ENCODE peak calls at places on chromosome 16, in four cellular contexts. K, T, I and B are unnamed samples.
A peak's percentile ranks its signal among the peaks of the same experiment; 100 is the strongest.

GRCh38 chr16:10862432-10862831 is 14.6 kb upstream of the CIITA start:
- DNase-seq in K (no peak), T (no peak), I (no peak), B (no peak)

GRCh38 chr16:65312071-65312470 is 190.2 kb upstream of the CDH11 start:
- DNase-seq in K (no peak), T (no peak), I (no peak), B (no peak)

GRCh38 chr16:70571623-70572022 is 48.0 kb downstream of the SF3B3 start:
- DNase-seq in K (no peak), T (no peak), I (no peak), B (no peak)

GRCh38 chr16:77905356-77905920 is 116.9 kb upstream of the CLEC3A start:
- DNase-seq in K (no peak), T (no peak), I (no peak), B (no peak)

GRCh38 chr16:86661715-86662114 is 83.4 kb downstream of the FOXL1 start:
- DNase-seq in K (no peak), T (no peak), I (no peak), B (no peak)

GRCh38 chr16:23505180-23505665 is 5.1 kb downstream of the GGA2 start:
- DNase-seq in K (no peak), T (no peak), I (no peak), B (no peak)

GRCh38 chr16:70594569-70594968 is 51.8 kb upstream of the IL34 start:
- DNase-seq in K (no peak), T (no peak), I (no peak), B (no peak)

GRCh38 chr16:58460219-58460610 is 39.7 kb upstream of the NDRG4 start:
- DNase-seq in K (no peak), T (no peak), I (no peak), B (no peak)

GRCh38 chr16:50516890-50517289 is 31.3 kb upstream of the NKD1 start:
- DNase-seq in K (no peak), T (no peak), I (no peak), B (no peak)

GRCh38 chr16:19001788-19002187 is 18.1 kb downstream of the TMC7 start:
- DNase-seq in K (no peak), T (no peak), I (no peak), B (no peak)

GRCh38 chr16:57270221-57271062 is 14.0 kb downstream of the PLLP start:
- DNase-seq in K (no peak), T (no peak), I (no peak), B (no peak)

GRCh38 chr16:10950393-10950792 is 6.0 kb downstream of the CLEC16A start:
- DNase-seq in K (no peak), T (no peak), I (no peak), B (no peak)

GRCh38 chr16:61998460-61998859 is 37.8 kb downstream of the CDH8 start:
- DNase-seq in K (no peak), T (no peak), I (no peak), B (no peak)

GRCh38 chr16:58847902-58848661 is 114.0 kb upstream of the GOT2 start:
- DNase-seq in K (no peak), T (no peak), I (no peak), B (no peak)

GRCh38 chr16:17331071-17331521 is 139.7 kb downstream of the XYLT1 start:
- DNase-seq in K (no peak), T (no peak), I (no peak), B (no peak)

GRCh38 chr16:85608515-85608885 is 4.6 kb upstream of the GSE1 start:
- DNase-seq in K (no peak), T (no peak), I (no peak), B (no peak)

GRCh38 chr16:4682616-4683254 is 10.6 kb upstream of the NUDT16L1 start:
- DNase-seq in K (peak; percentile 64), T (no peak), I (no peak), B (no peak)

GRCh38 chr16:75075688-75076268 is 40.8 kb downstream of the LDHD start:
- DNase-seq in K (no peak), T (no peak), I (no peak), B (no peak)

GRCh38 chr16:65672960-65673359 is 551.1 kb upstream of the CDH11 start:
- DNase-seq in K (no peak), T (no peak), I (no peak), B (no peak)

GRCh38 chr16:26645629-26646028 is 421.1 kb upstream of the C16orf82 start:
- DNase-seq in K (peak; percentile 39), T (no peak), I (no peak), B (no peak)

GRCh38 chr16:19481291-19481690 is 40.6 kb downstream of the GDE1 start:
- DNase-seq in K (no peak), T (no peak), I (no peak), B (no peak)

GRCh38 chr16:6081320-6081976 is 983.9 kb upstream of the EEF2KMT start:
- DNase-seq in K (peak; percentile 72), T (no peak), I (no peak), B (peak; percentile 16)

GRCh38 chr16:83842291-83842690 is 34.5 kb downstream of the HSBP1 start:
- DNase-seq in K (no peak), T (no peak), I (no peak), B (no peak)

GRCh38 chr16:17367932-17368331 is 102.8 kb downstream of the XYLT1 start:
- DNase-seq in K (peak; percentile 25), T (no peak), I (no peak), B (no peak)

GRCh38 chr16:85360323-85361277 is 248.3 kb upstream of the CIBAR2 start:
- DNase-seq in K (no peak), T (no peak), I (no peak), B (no peak)

GRCh38 chr16:70433456-70434103 is 5.3 kb downstream of the ST3GAL2 start:
- DNase-seq in K (peak; percentile 13), T (no peak), I (no peak), B (no peak)

GRCh38 chr16:4358831-4359561 is 7.9 kb upstream of the PAM16 start:
- DNase-seq in K (peak; percentile 79), T (peak; percentile 81), I (no peak), B (peak; percentile 80)

GRCh38 chr16:65817066-65817465 is 549.4 kb upstream of the CDH5 start:
- DNase-seq in K (no peak), T (no peak), I (no peak), B (no peak)

GRCh38 chr16:79844603-79845002 is 244.1 kb upstream of the MAF start:
- DNase-seq in K (no peak), T (no peak), I (no peak), B (no peak)

GRCh38 chr16:11201498-11202259 is 54.3 kb downstream of the SOCS1 start:
- DNase-seq in K (peak; percentile 80), T (no peak), I (no peak), B (no peak)

GRCh38 chr16:27113341-27113841 is 46.7 kb downstream of the C16orf82 start:
- DNase-seq in K (no peak), T (no peak), I (peak; percentile 20), B (no peak)

GRCh38 chr16:4309102-4309832 is 6.6 kb upstream of the GLIS2 start:
- DNase-seq in K (no peak), T (no peak), I (no peak), B (no peak)

GRCh38 chr16:11494433-11494832 is 92.3 kb downstream of the LITAF start:
- DNase-seq in K (no peak), T (no peak), I (no peak), B (no peak)

DNA sequence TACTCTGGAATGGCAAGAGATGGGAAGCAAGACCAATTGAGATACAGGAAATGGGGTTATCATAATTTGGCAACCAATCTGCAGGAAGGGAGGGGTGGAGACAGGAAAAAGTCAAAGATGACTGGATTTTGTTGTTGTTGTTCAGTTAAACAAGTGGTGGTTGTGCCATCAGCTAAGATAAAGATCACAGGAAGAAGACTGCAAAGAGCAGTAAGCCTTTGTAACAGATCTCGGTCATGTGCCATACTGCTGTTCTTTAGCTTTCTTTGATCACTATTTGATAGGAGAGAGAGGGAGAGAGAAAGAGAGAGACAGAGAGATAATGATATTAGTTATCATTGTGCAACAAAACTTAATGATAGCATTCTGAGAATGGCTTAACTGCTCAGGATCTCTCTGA is 404.8 kb downstream of the SHISA9 start:
- DNase-seq in K (no peak), T (no peak), I (no peak), B (no peak)
- TF ChIP-seq TAF1 in K (no peak), T (no peak), I (no peak), B (no peak)

GRCh38 chr16:82169861-82170845 is at the start of gene MPHOSPH6:
- DNase-seq in K (peak; percentile 97), T (peak; percentile 90), I (peak; percentile 41), B (peak; percentile 89)
- TF ChIP-seq POLR2A in K (peak; percentile 92), T (peak; percentile 54), I (peak; percentile 82), B (peak; percentile 42)

GRCh38 chr16:89189358-89190025 is 10.8 kb downstream of the SLC22A31 start:
- DNase-seq in K (no peak), T (no peak), I (no peak), B (no peak)
- TF ChIP-seq TAF1 in K (no peak), T (no peak), I (no peak), B (no peak)

GRCh38 chr16:54929090-54930033 is 1.3 kb upstream of the IRX5 start:
- DNase-seq in K (peak; percentile 91), T (peak; percentile 59), I (peak; percentile 60), B (peak; percentile 76)
- TF ChIP-seq POLR2A in K (peak; percentile 54), T (no peak), I (no peak), B (no peak)

DNA sequence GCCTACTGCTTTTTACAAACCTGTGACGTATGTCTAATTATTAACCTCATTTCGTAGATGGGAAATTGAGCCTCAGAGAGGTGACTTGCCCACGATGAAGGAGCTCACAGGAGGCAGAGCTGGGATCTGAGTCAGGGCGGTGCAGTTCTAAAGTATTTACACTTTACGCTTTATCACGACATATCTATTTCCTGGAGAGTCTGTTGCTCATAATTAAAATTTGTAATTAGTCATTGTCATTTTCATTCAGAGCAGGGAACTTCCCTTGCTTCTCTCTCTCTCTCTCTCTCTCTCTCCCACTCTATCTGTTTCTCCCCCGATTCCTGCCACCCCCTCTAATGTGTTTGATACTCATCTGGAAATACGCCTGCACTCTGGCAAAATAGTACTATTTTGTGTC is 5.9 kb downstream of the SLC5A11 start:
- DNase-seq in K (no peak), T (no peak), I (no peak), B (no peak)
- TF ChIP-seq TAF1 in K (no peak), T (no peak), I (no peak), B (no peak)

DNA sequence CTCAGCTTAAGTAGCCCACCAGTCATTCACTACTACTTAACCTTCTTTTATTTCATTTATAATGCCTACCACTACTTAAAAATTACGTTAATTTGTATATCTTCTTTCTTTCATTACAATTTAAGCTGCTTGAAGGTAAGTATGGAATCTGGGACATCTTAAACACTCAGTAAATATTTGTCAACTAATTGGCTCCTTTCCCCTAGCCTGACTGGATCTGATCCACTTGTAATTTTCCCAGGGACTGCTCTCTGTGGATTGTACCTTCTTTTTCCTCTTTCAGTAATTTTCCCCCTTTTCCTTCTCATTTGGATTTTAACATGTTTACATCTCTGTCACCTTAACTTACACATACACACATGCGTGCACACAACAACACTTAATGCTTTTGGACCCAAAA is 152.4 kb upstream of the RBL2 start:
- DNase-seq in K (no peak), T (no peak), I (no peak), B (no peak)
- TF ChIP-seq POLR2A in K (no peak), T (no peak), I (no peak), B (no peak)

GRCh38 chr16:48507346-48507745 is 102.6 kb downstream of the N4BP1 start:
- DNase-seq in K (no peak), T (no peak), I (no peak), B (no peak)
- TF ChIP-seq TAF1 in K (no peak), T (no peak), I (no peak), B (no peak)